ENCODE peak calls at places on chromosome 16, in ten cellular contexts. Y, A, N, F, P, L, O, T, B and Q are unnamed samples.

GRCh38 chr16:28210979-28211505 is 723 bp downstream of the XPO6 start:
- DNase-seq in Y (peak), A (no peak), N (peak), F (peak), P (peak), L (peak), O (peak), T (peak), B (peak), Q (peak)

GRCh38 chr16:48025359-48025758 is 130.4 kb downstream of the ABCC12 start:
- DNase-seq in Y (no peak), A (no peak), N (no peak), F (no peak), P (no peak), L (no peak), O (no peak), T (no peak), B (no peak), Q (no peak)

GRCh38 chr16:55283776-55284717 is 40.0 kb upstream of the IRX6 start:
- DNase-seq in Y (no peak), A (peak), N (no peak), F (no peak), P (no peak), L (no peak), O (no peak), T (no peak), B (no peak), Q (no peak)

GRCh38 chr16:46482895-46483294 is 138.3 kb downstream of the SHCBP1 start:
- DNase-seq in Y (no peak), A (no peak), N (no peak), F (peak), P (no peak), L (peak), O (no peak), T (no peak), B (no peak), Q (no peak)

GRCh38 chr16:13909872-13910303 is 10.1 kb upstream of the ERCC4 start:
- DNase-seq in Y (peak), A (no peak), N (no peak), F (no peak), P (peak), L (peak), O (no peak), T (peak), B (no peak), Q (no peak)

GRCh38 chr16:21076186-21076883 is 74.3 kb downstream of the DNAH3 start:
- DNase-seq in Y (peak), A (no peak), N (no peak), F (peak), P (no peak), L (no peak), O (no peak), T (no peak), B (no peak), Q (no peak)

GRCh38 chr16:82882982-82883863 is 256.5 kb downstream of the CDH13 start:
- DNase-seq in Y (no peak), A (no peak), N (no peak), F (no peak), P (no peak), L (no peak), O (no peak), T (no peak), B (no peak), Q (no peak)

GRCh38 chr16:53421248-53421647 is 13.0 kb upstream of the RBL2 start:
- DNase-seq in Y (no peak), A (no peak), N (no peak), F (no peak), P (no peak), L (no peak), O (no peak), T (no peak), B (no peak), Q (no peak)

GRCh38 chr16:70589998-70590471 is 56.3 kb upstream of the IL34 start:
- DNase-seq in Y (no peak), A (no peak), N (no peak), F (no peak), P (peak), L (no peak), O (no peak), T (no peak), B (no peak), Q (no peak)

GRCh38 chr16:70615933-70616332 is 30.4 kb upstream of the IL34 start:
- DNase-seq in Y (no peak), A (no peak), N (no peak), F (no peak), P (no peak), L (no peak), O (no peak), T (no peak), B (no peak), Q (no peak)

GRCh38 chr16:81711609-81712329 is 67.3 kb upstream of the PLCG2 start:
- DNase-seq in Y (no peak), A (no peak), N (no peak), F (peak), P (peak), L (peak), O (no peak), T (no peak), B (no peak), Q (no peak)

GRCh38 chr16:85965125-85965524 is 66.2 kb downstream of the IRF8 start:
- DNase-seq in Y (no peak), A (no peak), N (no peak), F (no peak), P (no peak), L (no peak), O (no peak), T (no peak), B (no peak), Q (no peak)

GRCh38 chr16:54446639-54447038 is 160.1 kb upstream of the IRX3 start:
- DNase-seq in Y (no peak), A (no peak), N (no peak), F (no peak), P (peak), L (peak), O (no peak), T (peak), B (no peak), Q (no peak)

GRCh38 chr16:88358033-88358481 is 24.7 kb upstream of the ZNF469 start:
- DNase-seq in Y (no peak), A (no peak), N (no peak), F (no peak), P (no peak), L (no peak), O (no peak), T (no peak), B (no peak), Q (no peak)

GRCh38 chr16:714558-715447 is at the start of gene METRN:
- DNase-seq in Y (peak), A (peak), N (peak), F (peak), P (peak), L (peak), O (peak), T (peak), B (peak), Q (peak)

GRCh38 chr16:23905027-23905426 is 69.2 kb downstream of the PRKCB start:
- DNase-seq in Y (no peak), A (no peak), N (peak), F (no peak), P (peak), L (peak), O (no peak), T (peak), B (no peak), Q (no peak)

GRCh38 chr16:72560617-72561016 is 388.7 kb upstream of the PMFBP1 start:
- DNase-seq in Y (peak), A (no peak), N (no peak), F (no peak), P (peak), L (no peak), O (no peak), T (peak), B (no peak), Q (no peak)

GRCh38 chr16:81221731-81222130 is 16.8 kb upstream of the BCO1 start:
- DNase-seq in Y (no peak), A (no peak), N (no peak), F (no peak), P (no peak), L (no peak), O (no peak), T (no peak), B (no peak), Q (no peak)

GRCh38 chr16:73890524-73891500 is 405.8 kb upstream of the PSMD7 start:
- DNase-seq in Y (peak), A (no peak), N (no peak), F (no peak), P (peak), L (no peak), O (no peak), T (no peak), B (no peak), Q (no peak)

GRCh38 chr16:70772493-70772892 is 28.5 kb downstream of the VAC14 start:
- DNase-seq in Y (no peak), A (no peak), N (no peak), F (no peak), P (peak), L (peak), O (no peak), T (no peak), B (no peak), Q (no peak)